ENCODE peak calls at places on chromosomes 6 and 20, in eight cellular contexts. V is left ventricle myocardium inferior; B is BE2C; S is CD8-positive, alpha-beta T cell; D is A549; L is heart left ventricle; T is breast epithelium; K is GM23338. C is an unnamed sample.

GRCh38 chr20:62227591-62227976 is 7.5 kb upstream of the HRH3 start:
- DNase-seq in D (no peak), B (no peak), K (no peak), S (no peak), L (no peak), V (no peak), T (no peak), C (no peak)

GRCh38 chr6:42436825-42437224 is 14.9 kb downstream of the TRERF1 start:
- DNase-seq in B (no peak), S (no peak), T (no peak), D (no peak), L (no peak), V (no peak), K (no peak), C (no peak)

GRCh38 chr6:37041521-37041920 is 36.1 kb downstream of the FGD2 start:
- DNase-seq in B (no peak), V (no peak), T (no peak), S (no peak), K (no peak), L (no peak), D (no peak), C (no peak)

GRCh38 chr6:136669299-136669699 is 119.1 kb upstream of the MAP7 start:
- DNase-seq in D (no peak), K (no peak), S (no peak), V (no peak), B (no peak), T (no peak), L (no peak), C (peak)

GRCh38 chr6:18585032-18585573 is 198.0 kb downstream of the RNF144B start:
- DNase-seq in V (no peak), L (no peak), D (peak), B (peak), T (no peak), K (no peak), S (no peak), C (no peak)

GRCh38 chr6:7920425-7920824 is 9.8 kb upstream of the TXNDC5 start:
- DNase-seq in K (no peak), B (no peak), S (no peak), D (no peak), T (no peak), L (no peak), V (no peak), C (no peak)

GRCh38 chr6:156379946-156380707 is 397.1 kb upstream of the ARID1B start:
- DNase-seq in B (peak), V (no peak), K (no peak), L (no peak), T (no peak), D (no peak), S (no peak), C (no peak)

GRCh38 chr6:56984374-56984773 is 29.5 kb downstream of the BEND6 start:
- DNase-seq in T (no peak), D (no peak), L (no peak), V (no peak), B (no peak), K (no peak), S (no peak), C (no peak)

GRCh38 chr6:28215425-28215824 is 9.7 kb upstream of the ZSCAN9 start:
- DNase-seq in D (no peak), K (peak), L (no peak), B (no peak), T (no peak), S (no peak), V (no peak), C (no peak)

GRCh38 chr20:8854566-8854965 is 214.3 kb upstream of the PLCB4 start:
- DNase-seq in B (no peak), D (no peak), S (no peak), V (peak), L (peak), T (no peak), K (peak), C (peak)

GRCh38 chr6:51633424-51633823 is 454.0 kb downstream of the PKHD1 start:
- DNase-seq in T (no peak), V (no peak), D (no peak), B (no peak), S (no peak), K (no peak), L (no peak), C (no peak)

GRCh38 chr6:127083231-127084015 is 35.0 kb upstream of the RSPO3 start:
- DNase-seq in L (no peak), T (no peak), D (no peak), K (no peak), B (no peak), S (no peak), V (no peak), C (no peak)

GRCh38 chr6:33677153-33677660 is 34.3 kb downstream of the UQCC2 start:
- DNase-seq in D (no peak), T (no peak), V (no peak), B (no peak), L (no peak), S (no peak), K (no peak), C (no peak)

GRCh38 chr6:108526739-108527174 is 34.0 kb upstream of the FOXO3 start:
- DNase-seq in S (no peak), L (no peak), K (peak), T (no peak), B (no peak), V (no peak), D (peak), C (no peak)

GRCh38 chr20:23146111-23146640 is 60.1 kb upstream of the CD93 start:
- DNase-seq in S (no peak), L (no peak), K (no peak), B (no peak), V (no peak), D (no peak), T (no peak), C (no peak)

GRCh38 chr6:1947922-1948321 is 297.5 kb downstream of the GMDS start:
- DNase-seq in K (no peak), L (no peak), T (no peak), S (no peak), V (no peak), B (no peak), D (no peak), C (no peak)

GRCh38 chr6:1949533-1949932 is 295.9 kb downstream of the GMDS start:
- DNase-seq in V (no peak), T (no peak), B (no peak), S (no peak), L (no peak), D (no peak), K (no peak), C (no peak)

GRCh38 chr6:1957746-1958145 is 287.7 kb downstream of the GMDS start:
- DNase-seq in B (no peak), D (no peak), S (no peak), V (no peak), K (no peak), T (no peak), L (no peak), C (no peak)

GRCh38 chr6:1950631-1951030 is 294.8 kb downstream of the GMDS start:
- DNase-seq in S (no peak), T (no peak), D (no peak), L (no peak), V (no peak), K (no peak), B (no peak), C (no peak)

DNA sequence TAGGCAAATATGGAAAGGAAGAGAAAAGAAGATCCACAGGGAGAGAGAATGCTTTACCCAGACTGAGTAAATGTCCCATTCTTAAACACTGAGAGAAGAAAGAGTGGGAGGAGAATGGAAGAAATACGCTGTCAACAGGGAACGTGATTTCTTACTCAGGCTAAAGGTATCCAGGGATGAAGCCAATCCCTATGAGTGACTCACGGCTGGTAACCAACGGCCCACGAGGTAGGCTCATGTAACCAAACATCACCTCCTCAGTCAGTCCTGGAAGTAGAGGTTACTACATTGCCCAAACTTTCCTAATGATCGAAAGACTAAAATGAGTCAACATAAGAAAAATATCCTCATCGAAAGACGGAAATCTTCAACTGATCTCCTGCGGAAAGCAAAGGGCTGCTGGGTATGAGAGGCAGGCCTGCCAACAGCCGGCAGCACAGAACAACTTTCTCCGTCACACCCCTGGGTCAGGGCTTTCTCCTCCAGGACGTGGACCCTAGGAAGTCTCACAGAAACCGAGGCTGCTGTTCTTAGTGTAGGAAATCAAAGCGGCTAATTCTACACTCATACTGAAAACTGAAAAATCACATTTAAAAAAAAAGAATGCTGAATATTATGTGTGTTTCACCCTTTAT is 292.6 kb downstream of the GMDS start:
- DNase-seq in S (no peak), L (no peak), K (no peak), D (peak), B (no peak), T (no peak), V (no peak), C (no peak)
- H3K4me3 ChIP-seq in S (no peak), L (no peak), K (no peak), D (no peak), B (no peak), T (no peak), V (no peak), C (no peak)

DNA sequence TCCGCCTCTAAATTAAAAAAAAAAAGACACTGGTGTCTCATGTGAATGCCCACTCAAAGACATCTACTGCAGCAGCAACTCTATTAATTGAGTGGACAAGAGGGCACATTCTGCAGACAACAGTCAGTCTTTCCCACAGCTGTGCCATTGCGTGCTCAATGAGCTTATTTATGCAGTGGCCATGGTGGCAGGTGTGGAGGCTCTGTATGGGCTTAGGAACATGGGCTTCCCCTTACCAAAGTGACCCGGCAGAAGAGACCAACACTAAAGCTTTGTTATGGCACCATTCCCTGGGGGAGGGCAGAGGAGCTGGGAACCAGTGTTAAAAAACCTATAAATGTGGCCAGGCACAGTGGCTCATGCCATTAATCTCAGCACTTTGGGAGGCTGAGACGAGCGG is 4.2 kb upstream of the VAPB start:
- DNase-seq in B (no peak), L (no peak), K (no peak), V (no peak), D (no peak), S (no peak), T (no peak), C (no peak)
- TF ChIP-seq CTCF in B (no peak), L (no peak), K (no peak), V (no peak), D (no peak), S (no peak), T (no peak), C (no peak)

GRCh38 chr20:37564388-37565133 is 36.9 kb upstream of the BLCAP start:
- DNase-seq in S (peak), B (peak), D (peak), T (no peak), K (peak), V (peak), L (peak), C (peak)

GRCh38 chr20:37567331-37567665 is 39.6 kb upstream of the BLCAP start:
- DNase-seq in L (no peak), S (no peak), T (no peak), V (no peak), K (peak), D (no peak), B (no peak), C (no peak)

GRCh38 chr20:37565134-37565811 is 37.6 kb upstream of the BLCAP start:
- DNase-seq in V (no peak), S (no peak), T (no peak), D (no peak), L (no peak), B (peak), K (no peak), C (no peak)

GRCh38 chr20:37567671-37568588 is 40.3 kb upstream of the BLCAP start:
- DNase-seq in D (no peak), K (peak), S (no peak), L (no peak), T (no peak), B (no peak), V (no peak), C (no peak)

DNA sequence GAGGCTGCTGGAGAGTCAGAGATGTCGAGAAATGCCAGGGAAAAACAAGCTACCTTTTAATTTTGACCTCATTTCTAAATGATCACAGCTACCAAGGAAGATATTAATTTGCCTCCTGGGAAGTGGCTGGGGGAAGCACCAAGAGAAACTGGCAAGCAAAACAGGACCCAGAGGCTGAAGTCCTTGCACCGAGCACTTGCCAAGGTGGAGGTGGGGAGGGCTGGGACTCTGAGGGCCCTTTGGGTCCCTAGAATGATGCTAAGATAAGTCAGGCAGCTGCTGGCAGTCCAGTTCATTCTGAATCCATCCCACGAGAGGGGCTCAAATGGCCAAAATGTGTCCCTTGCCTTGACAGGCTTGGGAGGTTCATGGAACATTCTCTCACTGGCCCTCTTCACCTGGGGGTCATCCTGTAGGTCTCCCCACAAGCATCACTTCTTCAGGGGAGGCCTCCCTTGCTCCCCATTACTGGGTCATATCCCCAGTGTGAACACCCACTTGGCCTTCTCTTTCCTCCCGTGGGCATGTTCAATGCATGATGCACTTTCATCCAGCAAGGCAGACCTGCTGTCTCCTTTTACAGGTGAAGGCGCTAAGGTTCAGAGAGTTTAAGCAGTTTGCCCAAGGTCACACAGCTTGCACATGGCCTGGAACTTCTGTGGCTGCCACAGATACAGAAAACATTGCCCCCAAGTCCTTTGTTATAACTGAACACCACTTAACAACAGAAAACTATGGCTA is 39.1 kb upstream of the BLCAP start:
- DNase-seq in V (no peak), T (no peak), B (no peak), S (no peak), K (no peak), D (no peak), L (no peak), C (no peak)
- H3K4me3 ChIP-seq in V (no peak), T (no peak), B (no peak), S (no peak), K (peak), D (no peak), L (no peak), C (no peak)

GRCh38 chr6:6503186-6503585 is 85.3 kb upstream of the LY86 start:
- DNase-seq in D (no peak), K (no peak), T (no peak), L (no peak), V (no peak), S (no peak), B (no peak), C (peak)

GRCh38 chr6:6509304-6509703 is 79.2 kb upstream of the LY86 start:
- DNase-seq in L (no peak), V (no peak), S (no peak), B (no peak), K (no peak), T (no peak), D (no peak), C (peak)

GRCh38 chr6:6508603-6509002 is 79.9 kb upstream of the LY86 start:
- DNase-seq in D (no peak), S (no peak), L (no peak), T (no peak), V (no peak), B (no peak), K (no peak), C (no peak)

GRCh38 chr6:6505111-6505510 is 83.4 kb upstream of the LY86 start:
- DNase-seq in B (no peak), S (no peak), V (no peak), L (no peak), K (no peak), D (no peak), T (no peak), C (no peak)
- TF ChIP-seq CTCF in B (no peak), S (no peak), V (no peak), L (no peak), K (peak), D (no peak), T (no peak), C (no peak)

DNA sequence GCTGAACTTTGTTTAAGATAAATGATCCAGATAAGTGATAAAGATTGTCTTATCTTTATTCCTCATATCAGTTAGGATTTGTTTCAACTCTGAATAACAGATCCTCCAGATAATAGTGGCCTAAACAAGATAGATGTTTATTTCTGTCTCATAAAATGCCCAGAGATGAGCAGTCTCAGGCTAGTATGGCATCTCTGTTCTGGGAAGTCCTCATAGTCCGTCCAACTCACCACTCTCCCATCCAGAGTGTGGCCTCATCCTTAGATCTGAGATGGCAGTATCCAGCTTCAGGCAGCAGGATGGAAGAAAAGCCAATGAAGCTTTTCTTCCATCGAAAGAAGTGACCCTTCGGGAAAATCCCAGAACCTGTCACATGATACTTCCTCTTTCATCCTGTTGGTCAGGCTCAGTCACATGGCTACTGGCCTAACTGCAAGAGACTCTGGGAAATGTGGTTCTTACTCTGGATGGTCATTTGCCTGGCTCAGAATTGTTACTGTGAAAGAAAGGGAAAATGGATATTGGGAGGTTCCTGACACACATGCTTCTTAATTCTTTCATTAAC is 29.4 kb upstream of the TAGAP start:
- DNase-seq in K (peak), T (no peak), V (no peak), B (peak), S (no peak), L (no peak), D (peak), C (no peak)
- H3K4me3 ChIP-seq in K (peak), T (no peak), V (peak), B (peak), S (no peak), L (no peak), D (peak), C (no peak)

GRCh38 chr6:165976705-165977104 is 190.9 kb downstream of the TBXT start:
- DNase-seq in T (no peak), D (no peak), L (no peak), S (no peak), V (no peak), K (peak), B (no peak), C (no peak)
- TF ChIP-seq CTCF in T (no peak), D (no peak), L (no peak), S (no peak), V (no peak), K (peak), B (no peak), C (no peak)

C was measured in body of pancreas.